ENCODE peak calls at places on chromosomes 7 and 10, in seven cellular contexts. Y is pancreas, K is transverse colon, W is heart right ventricle, G is SK-N-SH, A is neural progenitor cell, Q is dorsolateral prefrontal cortex. F is an unnamed sample.
A peak's percentile ranks its signal among the peaks of the same experiment; 100 is the strongest.

GRCh38 chr10:113565364-113565763 is 12.5 kb downstream of the HABP2 start:
- DNase-seq in Y (no peak), K (no peak), W (no peak), G (no peak), A (no peak), Q (no peak), F (no peak)

GRCh38 chr10:100209303-100209702 is 20.1 kb downstream of the CHUK start:
- DNase-seq in Y (no peak), K (no peak), W (no peak), G (no peak), A (no peak), Q (no peak), F (no peak)

GRCh38 chr10:133117688-133118071 is 30.0 kb downstream of the ADGRA1 start:
- DNase-seq in Y (no peak), K (no peak), W (peak; percentile 34), G (no peak), A (no peak), Q (no peak), F (no peak)

GRCh38 chr7:94330474-94331027 is 64.1 kb upstream of the COL1A2 start:
- DNase-seq in Y (no peak), K (no peak), W (no peak), G (no peak), A (no peak), Q (no peak), F (no peak)

GRCh38 chr7:23966941-23967340 is 256.9 kb downstream of the STK31 start:
- DNase-seq in Y (no peak), K (no peak), W (no peak), G (no peak), A (no peak), Q (no peak), F (no peak)

GRCh38 chr10:132452216-132452650 is 55.2 kb downstream of the PWWP2B start:
- DNase-seq in Y (no peak), K (peak; percentile 30), W (peak; percentile 35), G (no peak), A (peak; percentile 48), Q (peak; percentile 65), F (no peak)

GRCh38 chr7:142788303-142789286 is 17.8 kb downstream of the PRSS2 start:
- DNase-seq in Y (no peak), K (no peak), W (no peak), G (no peak), A (no peak), Q (no peak), F (no peak)

GRCh38 chr7:30238721-30239441 is 45.5 kb upstream of the ZNRF2 start:
- DNase-seq in Y (peak; percentile 82), K (peak; percentile 64), W (peak; percentile 36), G (no peak), A (no peak), Q (no peak), F (peak; percentile 44)

GRCh38 chr10:49446031-49446430 is 50.1 kb upstream of the DRGX start:
- DNase-seq in Y (no peak), K (no peak), W (no peak), G (no peak), A (no peak), Q (no peak), F (peak; percentile 36)

GRCh38 chr10:132883391-132883881 is 58.9 kb downstream of the CFAP46 start:
- DNase-seq in Y (no peak), K (no peak), W (peak; percentile 6), G (no peak), A (no peak), Q (no peak), F (peak; percentile 43)

GRCh38 chr7:90768301-90768700 is 172.2 kb downstream of the CDK14 start:
- DNase-seq in Y (no peak), K (no peak), W (no peak), G (no peak), A (no peak), Q (no peak), F (no peak)

GRCh38 chr10:79347894-79348639 is 798 bp downstream of the PPIF start:
- DNase-seq in Y (peak; percentile 69), K (peak; percentile 86), W (peak; percentile 75), G (peak; percentile 78), A (peak; percentile 29), Q (peak; percentile 50), F (peak; percentile 86)

GRCh38 chr7:150799741-150800575 is at the start of gene TMEM176B:
- DNase-seq in Y (peak; percentile 45), K (peak; percentile 76), W (peak; percentile 72), G (peak; percentile 49), A (peak; percentile 32), Q (no peak), F (no peak)

GRCh38 chr7:88758355-88759215 is 915 bp upstream of the ZNF804B start:
- DNase-seq in Y (peak; percentile 39), K (no peak), W (peak; percentile 20), G (peak; percentile 61), A (peak; percentile 71), Q (peak; percentile 37), F (peak; percentile 8)

GRCh38 chr7:66741-67140 is 125.6 kb upstream of the FAM20C start:
- DNase-seq in Y (no peak), K (no peak), W (no peak), G (no peak), A (no peak), Q (no peak), F (no peak)

DNA sequence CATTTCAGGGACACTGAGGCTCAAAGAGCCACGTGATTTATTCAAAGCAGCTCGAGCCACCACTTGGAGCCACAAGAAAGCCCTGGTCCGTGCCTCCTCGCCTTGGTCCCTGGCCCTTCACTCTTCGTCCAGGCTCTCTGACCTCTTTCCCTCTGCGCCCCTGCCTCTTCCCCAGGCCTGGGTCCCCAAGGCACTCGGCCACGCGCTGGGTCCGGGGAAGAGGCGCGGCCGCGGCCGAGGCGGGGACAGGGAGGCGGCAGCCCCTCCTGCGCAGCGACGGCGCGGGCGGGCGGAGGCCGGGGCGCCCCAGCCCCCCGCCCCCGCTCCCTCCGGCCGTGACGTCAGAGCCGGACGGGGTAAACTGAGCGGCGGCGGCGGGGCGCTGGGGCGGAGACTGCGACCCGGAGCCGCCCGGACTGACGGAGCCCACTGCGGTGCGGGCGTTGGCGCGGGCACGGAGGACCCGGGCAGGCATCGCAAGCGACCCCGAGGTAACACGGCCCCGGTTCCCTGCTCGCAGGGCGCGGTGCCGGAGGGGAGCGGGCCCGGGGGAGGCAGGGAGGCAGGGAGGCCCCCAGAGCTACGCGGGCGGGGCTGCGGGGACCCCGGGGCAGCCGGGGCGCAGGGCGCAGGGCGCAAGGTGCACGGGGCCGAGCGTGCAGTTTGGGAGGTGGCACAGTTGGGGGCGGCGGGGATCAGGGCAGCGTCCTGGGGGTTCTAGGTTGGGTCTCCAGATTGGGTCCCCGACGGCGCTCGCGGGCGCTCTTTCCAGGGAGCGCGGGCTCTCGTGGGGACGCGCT is at the start of gene SLC18A2:
- DNase-seq in Y (no peak), K (no peak), W (no peak), G (peak; percentile 72), A (peak; percentile 78), Q (no peak), F (no peak)
- H3K4me3 ChIP-seq in Y (peak within 1 kb of the TSS; percentile 41), K (no peak within 1 kb of the TSS), W (peak within 1 kb of the TSS; percentile 14), G (peak within 1 kb of the TSS; percentile 33), A (peak within 1 kb of the TSS; percentile 57), Q (peak within 1 kb of the TSS; percentile 31), F (no peak within 1 kb of the TSS)

GRCh38 chr7:106952658-106953231 is 87.7 kb downstream of the PIK3CG start:
- DNase-seq in Y (no peak), K (peak; percentile 20), W (peak; percentile 23), G (no peak), A (no peak), Q (no peak), F (no peak)

GRCh38 chr7:106947244-106947728 is 82.2 kb downstream of the PIK3CG start:
- DNase-seq in Y (peak; percentile 19), K (peak; percentile 44), W (no peak), G (peak; percentile 72), A (peak; percentile 83), Q (no peak), F (peak; percentile 85)

GRCh38 chr7:106957766-106958165 is 86.7 kb upstream of the PRKAR2B start:
- DNase-seq in Y (no peak), K (no peak), W (no peak), G (no peak), A (no peak), Q (no peak), F (peak; percentile 13)

DNA sequence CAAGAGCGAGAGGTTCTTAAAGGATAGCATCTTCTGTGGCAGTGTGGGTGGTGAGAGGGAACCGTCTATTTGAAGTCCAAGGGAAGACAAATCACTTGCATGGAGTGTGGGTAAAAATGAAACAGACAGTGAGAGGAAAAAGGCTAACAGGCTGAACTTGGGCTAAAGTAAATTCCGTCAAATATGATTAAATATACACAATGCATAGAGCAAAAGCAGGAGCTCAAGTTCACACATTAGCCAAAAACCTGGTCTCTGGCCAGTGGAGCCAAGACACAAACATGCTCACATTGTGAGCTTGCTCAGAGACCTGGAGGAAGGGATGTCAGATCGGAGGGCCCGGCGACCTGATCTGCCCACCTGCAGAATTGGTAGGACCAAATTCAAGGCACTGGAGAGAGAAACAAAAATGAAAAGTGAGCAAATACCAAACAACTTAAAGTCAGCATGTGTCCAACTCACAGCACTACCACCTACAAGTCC is 87.1 kb downstream of the PIK3CG start:
- DNase-seq in Y (no peak), K (no peak), W (no peak), G (no peak), A (no peak), Q (no peak), F (no peak)
- TF ChIP-seq CTCF in Y (no peak), K (no peak), W (no peak), G (no peak), A (no peak), Q (no peak), F (no peak)

GRCh38 chr10:88582411-88582805 is 710 bp downstream of the RNLS start:
- DNase-seq in Y (no peak), K (no peak), W (no peak), G (no peak), A (no peak), Q (no peak), F (no peak)
- H3K4me3 ChIP-seq in Y (peak overlapping the region; percentile 71), K (peak overlapping the region; percentile 47), W (peak overlapping the region; percentile 72), G (no peak overlapping the region), A (peak overlapping the region; percentile 53), Q (peak overlapping the region; percentile 76), F (peak overlapping the region; percentile 72)

GRCh38 chr7:70583965-70584883 is 547.7 kb upstream of the GALNT17 start:
- DNase-seq in Y (no peak), K (no peak), W (no peak), G (peak; percentile 70), A (no peak), Q (no peak), F (no peak)

GRCh38 chr7:70586822-70587221 is 545.1 kb upstream of the GALNT17 start:
- DNase-seq in Y (no peak), K (no peak), W (no peak), G (no peak), A (no peak), Q (no peak), F (no peak)

GRCh38 chr7:70587739-70588138 is 544.2 kb upstream of the GALNT17 start:
- DNase-seq in Y (no peak), K (peak; percentile 35), W (no peak), G (no peak), A (no peak), Q (no peak), F (no peak)

GRCh38 chr7:70582921-70583895 is 548.7 kb upstream of the GALNT17 start:
- DNase-seq in Y (no peak), K (no peak), W (no peak), G (peak; percentile 67), A (peak; percentile 45), Q (no peak), F (no peak)

DNA sequence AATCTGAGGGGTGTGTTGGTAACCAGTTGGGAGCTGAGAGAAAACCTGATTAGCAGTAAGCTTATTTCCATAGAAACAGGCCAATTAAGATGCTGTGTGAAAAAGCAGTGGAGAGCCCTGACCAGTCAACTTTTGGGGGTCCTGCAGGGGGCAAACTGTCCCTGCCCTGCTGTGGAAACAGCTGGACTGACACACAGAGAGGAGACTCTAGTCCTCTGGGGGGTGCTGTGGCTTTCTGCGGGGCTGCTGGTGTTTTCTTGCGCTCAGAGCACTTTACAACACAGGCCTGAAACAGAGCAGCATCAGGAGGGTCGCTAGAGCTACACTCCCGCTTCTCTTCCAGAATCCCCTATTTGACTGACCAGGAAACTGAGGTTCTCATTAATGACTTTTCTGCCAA is 546.9 kb upstream of the GALNT17 start:
- DNase-seq in Y (no peak), K (no peak), W (no peak), G (peak; percentile 66), A (peak; percentile 74), Q (no peak), F (no peak)
- TF ChIP-seq CTCF in Y (no peak), K (no peak), W (no peak), G (peak; percentile 29), A (peak; percentile 63), Q (no peak), F (no peak)

F was measured in foreskin fibroblast.